ENCODE peak calls at places on chromosomes 6 and 20, in eight cellular contexts. R is putamen; K is cerebellum; Z is EL; W is stimulated activated naive CD8-positive, alpha-beta T cell treated with anti-CD3 and anti-CD28 coated beads, Interleukin-15, amount 100 ng/mL, for 72 hours; H is T-helper 9 cell; L is Caki2; U is activated naive CD8-positive, alpha-beta T cell treated with anti-CD3 and anti-CD28 coated beads for 36 hours. Q is an unnamed sample.

GRCh38 chr6:51535327-51535726 is 552.1 kb downstream of the PKHD1 start:
- DNase-seq in R (no peak), L (no peak), Z (no peak), H (no peak), U (no peak), W (no peak), K (no peak), Q (no peak)

GRCh38 chr20:25470045-25470444 is 62.6 kb downstream of the GINS1 start:
- DNase-seq in W (peak), U (peak), H (no peak), L (no peak), R (no peak), Z (peak), K (no peak), Q (no peak)

GRCh38 chr6:52582446-52582845 is 5.6 kb upstream of the TRAM2 start:
- DNase-seq in R (no peak), Z (no peak), W (no peak), L (no peak), U (no peak), H (no peak), K (no peak), Q (no peak)

GRCh38 chr6:53910834-53911233 is 116.0 kb downstream of the LRRC1 start:
- DNase-seq in K (no peak), R (peak), H (no peak), U (no peak), L (no peak), W (no peak), Z (no peak), Q (no peak)

GRCh38 chr6:10837692-10837996 is 695 bp downstream of the MAK start:
- DNase-seq in R (no peak), U (peak), K (no peak), H (no peak), L (no peak), Z (no peak), W (peak), Q (no peak)

GRCh38 chr6:106927531-106928398 is 46.8 kb downstream of the CD24 start:
- DNase-seq in H (no peak), W (no peak), K (no peak), U (peak), R (no peak), L (peak), Z (peak), Q (peak)

GRCh38 chr6:40325791-40326190 is 261.4 kb downstream of the LRFN2 start:
- DNase-seq in U (no peak), Z (no peak), R (no peak), H (no peak), W (no peak), L (no peak), K (no peak), Q (no peak)

GRCh38 chr6:81120280-81120679 is 632.2 kb downstream of the TENT5A start:
- DNase-seq in U (no peak), Z (no peak), W (no peak), L (no peak), R (no peak), K (no peak), H (no peak), Q (no peak)

GRCh38 chr6:36235309-36235708 is 34.6 kb upstream of the PNPLA1 start:
- DNase-seq in K (no peak), W (no peak), R (no peak), H (no peak), U (no peak), Z (no peak), L (no peak), Q (no peak)

GRCh38 chr6:20191951-20192350 is 20.3 kb downstream of the MBOAT1 start:
- DNase-seq in W (no peak), R (no peak), H (no peak), Z (no peak), L (no peak), K (no peak), U (no peak), Q (no peak)

GRCh38 chr6:42292002-42292735 is 74.5 kb upstream of the MRPS10 start:
- DNase-seq in W (peak), R (no peak), K (no peak), L (peak), U (no peak), H (no peak), Z (peak), Q (no peak)

GRCh38 chr6:114638346-114638745 is 295.5 kb upstream of the HS3ST5 start:
- DNase-seq in K (no peak), U (no peak), Z (peak), R (no peak), H (no peak), W (no peak), L (no peak), Q (no peak)

GRCh38 chr6:143397229-143398222 is 53.0 kb downstream of the ADAT2 start:
- DNase-seq in K (no peak), H (peak), Z (peak), U (peak), R (no peak), W (peak), L (peak), Q (peak)